ENCODE peak calls at places on chromosomes 16 and 17, in eight cellular contexts. Q, H, E, Y, R, M, U and D are unnamed samples.

GRCh38 chr17:81135503-81136283 is 29.6 kb upstream of the PVALEF start:
- DNase-seq in Q (no peak), H (no peak), E (no peak), Y (no peak), R (no peak), M (no peak), U (no peak), D (peak; percentile 74)

GRCh38 chr17:68591583-68591982 is 9.6 kb downstream of the FAM20A start:
- DNase-seq in Q (no peak), H (no peak), E (no peak), Y (no peak), R (peak; percentile 50), M (peak; percentile 50), U (no peak), D (peak; percentile 59)

GRCh38 chr16:52709286-52709685 is 162.3 kb upstream of the TOX3 start:
- DNase-seq in Q (no peak), H (no peak), E (no peak), Y (no peak), R (peak; percentile 31), M (no peak), U (no peak), D (no peak)

GRCh38 chr16:75385507-75386152 is 47.7 kb downstream of the CFDP1 start:
- DNase-seq in Q (peak; percentile 21), H (no peak), E (peak; percentile 57), Y (no peak), R (no peak), M (no peak), U (peak; percentile 49), D (no peak)

GRCh38 chr17:332023-332422 is 20.6 kb downstream of the RPH3AL start:
- DNase-seq in Q (no peak), H (no peak), E (no peak), Y (no peak), R (no peak), M (peak; percentile 54), U (no peak), D (no peak)

GRCh38 chr17:10640475-10640874 is 16.6 kb downstream of the MYH3 start:
- DNase-seq in Q (no peak), H (no peak), E (no peak), Y (no peak), R (no peak), M (no peak), U (no peak), D (no peak)

GRCh38 chr17:35879748-35880654 is at the start of gene CCL5:
- DNase-seq in Q (no peak), H (no peak), E (no peak), Y (peak; percentile 28), R (no peak), M (no peak), U (no peak), D (no peak)

GRCh38 chr17:76866774-76867577 is 1.2 kb upstream of the MGAT5B start:
- DNase-seq in Q (no peak), H (no peak), E (no peak), Y (no peak), R (no peak), M (no peak), U (no peak), D (no peak)

GRCh38 chr16:84116720-84117481 is at the start of gene MBTPS1:
- DNase-seq in Q (peak; percentile 94), H (peak; percentile 99), E (peak; percentile 93), Y (peak; percentile 99), R (peak; percentile 98), M (peak; percentile 99), U (peak; percentile 99), D (peak; percentile 98)

GRCh38 chr16:2748757-2749455 is 3.5 kb upstream of the SRRM2 start:
- DNase-seq in Q (no peak), H (no peak), E (no peak), Y (no peak), R (no peak), M (no peak), U (no peak), D (no peak)

GRCh38 chr17:19727466-19728113 is 11.2 kb upstream of the SLC47A2 start:
- DNase-seq in Q (no peak), H (no peak), E (peak; percentile 93), Y (peak; percentile 41), R (no peak), M (peak; percentile 71), U (no peak), D (peak; percentile 49)

GRCh38 chr16:69610356-69610755 is 44.6 kb downstream of the NFAT5 start:
- DNase-seq in Q (no peak), H (no peak), E (no peak), Y (no peak), R (no peak), M (no peak), U (peak; percentile 9), D (no peak)

GRCh38 chr17:951388-952132 is 28.0 kb downstream of the NXN start:
- DNase-seq in Q (peak; percentile 90), H (no peak), E (no peak), Y (peak; percentile 40), R (no peak), M (no peak), U (no peak), D (no peak)

GRCh38 chr16:13186813-13187212 is 285.4 kb downstream of the SHISA9 start:
- DNase-seq in Q (no peak), H (no peak), E (no peak), Y (no peak), R (peak; percentile 57), M (no peak), U (no peak), D (no peak)

GRCh38 chr16:85234310-85235235 is 122.3 kb upstream of the CIBAR2 start:
- DNase-seq in Q (peak; percentile 75), H (peak; percentile 51), E (peak; percentile 30), Y (peak; percentile 50), R (no peak), M (peak; percentile 94), U (peak; percentile 96), D (peak; percentile 93)

GRCh38 chr17:74547264-74547663 is 1.3 kb upstream of the CD300C start:
- DNase-seq in Q (no peak), H (no peak), E (no peak), Y (no peak), R (no peak), M (no peak), U (no peak), D (no peak)

GRCh38 chr16:51968756-51969155 is 578.2 kb downstream of the TOX3 start:
- DNase-seq in Q (no peak), H (no peak), E (no peak), Y (no peak), R (no peak), M (no peak), U (no peak), D (no peak)

GRCh38 chr17:61425682-61426481 is 26.2 kb downstream of the TBX2 start:
- DNase-seq in Q (no peak), H (no peak), E (no peak), Y (no peak), R (peak; percentile 89), M (no peak), U (peak; percentile 42), D (no peak)

GRCh38 chr16:54241525-54241924 is 45.1 kb downstream of the IRX3 start:
- DNase-seq in Q (no peak), H (no peak), E (no peak), Y (no peak), R (no peak), M (no peak), U (no peak), D (no peak)
- TF ChIP-seq EP300 in Q (no peak), H (no peak), E (no peak), Y (no peak), R (no peak), M (no peak), U (no peak), D (no peak)

GRCh38 chr16:11296706-11297491 is 15.8 kb upstream of the PRM1 start:
- DNase-seq in Q (no peak), H (peak; percentile 58), E (no peak), Y (no peak), R (no peak), M (no peak), U (no peak), D (no peak)
- TF ChIP-seq EP300 in Q (no peak), H (no peak), E (no peak), Y (peak; percentile 64), R (no peak), M (no peak), U (no peak), D (no peak)

GRCh38 chr16:1708083-1708767 is 2.2 kb downstream of the MAPK8IP3 start:
- DNase-seq in Q (no peak), H (no peak), E (no peak), Y (no peak), R (no peak), M (no peak), U (no peak), D (no peak)

GRCh38 chr16:1708768-1709180 is 2.8 kb downstream of the MAPK8IP3 start:
- DNase-seq in Q (no peak), H (no peak), E (no peak), Y (no peak), R (no peak), M (no peak), U (no peak), D (no peak)

GRCh38 chr16:1706386-1707192 is 594 bp downstream of the MAPK8IP3 start:
- DNase-seq in Q (no peak), H (no peak), E (no peak), Y (no peak), R (no peak), M (no peak), U (peak; percentile 74), D (peak; percentile 89)

GRCh38 chr16:1705688-1706385 is at the start of gene MAPK8IP3:
- DNase-seq in Q (peak; percentile 91), H (peak; percentile 92), E (peak; percentile 89), Y (peak; percentile 94), R (peak; percentile 96), M (peak; percentile 88), U (peak; percentile 99), D (peak; percentile 100)

DNA sequence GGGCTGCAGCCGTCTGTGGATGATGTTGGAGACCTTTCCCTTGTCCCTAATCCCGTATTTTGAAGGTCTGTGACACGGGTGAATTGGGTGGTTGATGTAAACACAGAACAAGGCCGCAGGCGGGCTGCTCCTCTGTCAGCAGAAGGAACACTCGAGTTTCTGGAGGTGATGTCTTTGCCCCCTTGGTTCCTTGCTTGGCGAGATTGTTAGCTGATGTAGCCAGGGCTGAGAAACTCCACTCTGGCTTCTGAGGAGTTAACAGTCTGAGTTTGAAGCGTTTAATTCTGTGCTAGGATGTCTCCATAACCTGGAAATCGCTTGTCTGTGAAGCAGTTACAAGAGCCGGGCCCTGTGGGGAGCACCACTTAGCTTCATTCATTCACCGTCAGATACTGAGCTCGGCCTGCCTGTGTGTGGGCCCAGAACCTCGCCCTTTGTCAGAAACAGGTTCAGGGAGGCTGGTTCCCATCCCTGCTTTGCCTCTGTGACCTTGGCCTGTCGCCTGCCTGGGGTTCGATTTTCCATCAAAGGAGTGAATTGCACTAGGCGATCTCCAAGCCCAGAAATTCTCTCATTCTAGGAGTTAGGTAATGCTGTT is 1.3 kb downstream of the MAPK8IP3 start:
- DNase-seq in Q (no peak), H (no peak), E (no peak), Y (no peak), R (no peak), M (no peak), U (peak; percentile 54), D (no peak)
- TF ChIP-seq EP300 in Q (no peak), H (no peak), E (no peak), Y (no peak), R (no peak), M (no peak), U (no peak), D (no peak)

GRCh38 chr17:47929218-47930000 is 12.0 kb upstream of the PNPO start:
- DNase-seq in Q (no peak), H (no peak), E (peak; percentile 22), Y (no peak), R (no peak), M (no peak), U (no peak), D (no peak)
- TF ChIP-seq EP300 in Q (no peak), H (no peak), E (no peak), Y (no peak), R (no peak), M (no peak), U (no peak), D (no peak)